ENCODE peak calls at places on chromosomes 12 and 14, in seven cellular contexts. M is pancreas; H is AG20443; T is stimulated activated naive CD4-positive, alpha-beta T cell; V is PC-3; U is neural crest cell; G is stimulated activated CD8-positive, alpha-beta memory T cell treated with anti-CD3 and anti-CD28 coated beads, Interleukin-4, amount 100 ng/mL, for 4 hours. F is an unnamed sample.

GRCh38 chr12:120224304-120225199 is 23.6 kb upstream of the RPLP0 start:
- DNase-seq in T (no peak), M (peak; percentile 94), H (peak; percentile 75), G (no peak), V (no peak), U (no peak), F (no peak)

GRCh38 chr14:31457665-31458659 is 656 bp upstream of the DTD2 start:
- DNase-seq in U (no peak), H (no peak), T (no peak), G (no peak), V (no peak), M (no peak), F (no peak)

GRCh38 chr14:23183479-23183878 is at the start of gene SLC7A8:
- DNase-seq in T (no peak), U (peak; percentile 26), V (peak; percentile 21), M (no peak), G (peak; percentile 7), H (peak; percentile 49), F (peak; percentile 74)

GRCh38 chr12:13362260-13362841 is 165.8 kb downstream of the EMP1 start:
- DNase-seq in M (peak; percentile 70), G (no peak), U (peak; percentile 64), V (peak; percentile 77), T (no peak), H (peak; percentile 80), F (peak; percentile 18)

GRCh38 chr12:120447992-120448391 is 1.7 kb downstream of the GATC start:
- DNase-seq in V (no peak), H (no peak), T (no peak), U (no peak), G (no peak), M (no peak), F (no peak)

GRCh38 chr14:85531594-85532391 is 1.8 kb downstream of the FLRT2 start:
- DNase-seq in H (peak; percentile 70), G (no peak), V (no peak), U (peak; percentile 33), M (peak; percentile 78), T (no peak), F (peak; percentile 72)

GRCh38 chr12:51591020-51591901 is at the start of gene SCN8A:
- DNase-seq in T (peak; percentile 53), V (peak; percentile 63), U (peak; percentile 70), H (peak; percentile 90), G (peak; percentile 21), M (peak; percentile 66), F (no peak)

GRCh38 chr14:86766469-86766868 is 1226.5 kb downstream of the GALC start:
- DNase-seq in T (no peak), U (no peak), H (peak; percentile 5), M (no peak), V (no peak), G (no peak), F (no peak)

GRCh38 chr14:69999246-69999645 is 120.0 kb downstream of the SMOC1 start:
- DNase-seq in T (no peak), G (no peak), U (no peak), M (peak; percentile 70), H (no peak), V (peak; percentile 66), F (no peak)

F was measured in foreskin melanocyte.